ENCODE peak calls at places on chromosomes 11 and 22, in eight cellular contexts. One of them, this sample, is unnamed.
A peak's percentile ranks its signal among the peaks of the same experiment; 100 is the strongest.

GRCh38 chr11:113435190-113435968 is 39.8 kb downstream of the DRD2 start:
- DNase-seq in breast epithelium: peak; percentile 71
- DNase-seq in CD8-positive, alpha-beta T cell: no peak
- DNase-seq in H9: no peak
- DNase-seq in CD14-positive monocyte: no peak
- DNase-seq in tibial nerve: no peak
- DNase-seq in ovary: no peak
- DNase-seq in IMR-90: no peak
- DNase-seq in this sample: no peak

GRCh38 chr22:25069758-25070461 is 117.4 kb downstream of the KIAA1671 start:
- DNase-seq in breast epithelium: no peak
- DNase-seq in CD8-positive, alpha-beta T cell: peak; percentile 66
- DNase-seq in H9: no peak
- DNase-seq in CD14-positive monocyte: no peak
- DNase-seq in tibial nerve: no peak
- DNase-seq in ovary: peak; percentile 69
- DNase-seq in IMR-90: no peak
- DNase-seq in this sample: peak; percentile 55

GRCh38 chr11:43580735-43581369 is 99.7 kb upstream of the HSD17B12 start:
- DNase-seq in breast epithelium: no peak
- DNase-seq in CD8-positive, alpha-beta T cell: no peak
- DNase-seq in H9: no peak
- DNase-seq in CD14-positive monocyte: no peak
- DNase-seq in tibial nerve: no peak
- DNase-seq in ovary: no peak
- DNase-seq in IMR-90: peak; percentile 24
- DNase-seq in this sample: no peak

GRCh38 chr11:128180446-128181089 is 406.8 kb downstream of the ETS1 start:
- DNase-seq in breast epithelium: no peak
- DNase-seq in CD8-positive, alpha-beta T cell: no peak
- DNase-seq in H9: no peak
- DNase-seq in CD14-positive monocyte: no peak
- DNase-seq in tibial nerve: no peak
- DNase-seq in ovary: no peak
- DNase-seq in IMR-90: peak; percentile 92
- DNase-seq in this sample: no peak

GRCh38 chr11:29318134-29318845 is 698.5 kb downstream of the KCNA4 start:
- DNase-seq in breast epithelium: no peak
- DNase-seq in CD8-positive, alpha-beta T cell: no peak
- DNase-seq in H9: no peak
- DNase-seq in CD14-positive monocyte: no peak
- DNase-seq in tibial nerve: no peak
- DNase-seq in ovary: no peak
- DNase-seq in IMR-90: peak; percentile 85
- DNase-seq in this sample: no peak

GRCh38 chr22:35961480-35961902 is 67.1 kb downstream of the RBFOX2 start:
- DNase-seq in breast epithelium: no peak
- DNase-seq in CD8-positive, alpha-beta T cell: no peak
- DNase-seq in H9: peak; percentile 80
- DNase-seq in CD14-positive monocyte: no peak
- DNase-seq in tibial nerve: no peak
- DNase-seq in ovary: peak; percentile 43
- DNase-seq in IMR-90: peak; percentile 90
- DNase-seq in this sample: no peak

GRCh38 chr11:69425895-69426544 is 55.4 kb upstream of the LINC01488 start:
- DNase-seq in breast epithelium: no peak
- DNase-seq in CD8-positive, alpha-beta T cell: no peak
- DNase-seq in H9: no peak
- DNase-seq in CD14-positive monocyte: no peak
- DNase-seq in tibial nerve: no peak
- DNase-seq in ovary: no peak
- DNase-seq in IMR-90: no peak
- DNase-seq in this sample: no peak

GRCh38 chr11:69487849-69488542 is 6.5 kb downstream of the LINC01488 start:
- DNase-seq in breast epithelium: no peak
- DNase-seq in CD8-positive, alpha-beta T cell: no peak
- DNase-seq in H9: no peak
- DNase-seq in CD14-positive monocyte: no peak
- DNase-seq in tibial nerve: no peak
- DNase-seq in ovary: no peak
- DNase-seq in IMR-90: no peak
- DNase-seq in this sample: no peak

GRCh38 chr11:132050577-132051180 is 680.3 kb downstream of the NTM start:
- DNase-seq in breast epithelium: no peak
- DNase-seq in CD8-positive, alpha-beta T cell: no peak
- DNase-seq in H9: no peak
- DNase-seq in CD14-positive monocyte: no peak
- DNase-seq in tibial nerve: no peak
- DNase-seq in ovary: no peak
- DNase-seq in IMR-90: peak; percentile 49
- DNase-seq in this sample: no peak

GRCh38 chr11:101049123-101049522 is 80.5 kb downstream of the PGR start:
- DNase-seq in breast epithelium: no peak
- DNase-seq in CD8-positive, alpha-beta T cell: no peak
- DNase-seq in H9: no peak
- DNase-seq in CD14-positive monocyte: no peak
- DNase-seq in tibial nerve: no peak
- DNase-seq in ovary: no peak
- DNase-seq in IMR-90: no peak
- DNase-seq in this sample: no peak

GRCh38 chr11:7353100-7353499 is 101.4 kb downstream of the SYT9 start:
- DNase-seq in breast epithelium: no peak
- DNase-seq in CD8-positive, alpha-beta T cell: no peak
- DNase-seq in H9: peak; percentile 64
- DNase-seq in CD14-positive monocyte: no peak
- DNase-seq in tibial nerve: peak; percentile 11
- DNase-seq in ovary: no peak
- DNase-seq in IMR-90: no peak
- DNase-seq in this sample: no peak
- TF ChIP-seq CTCF in breast epithelium: no peak
- TF ChIP-seq CTCF in CD8-positive, alpha-beta T cell: no peak
- TF ChIP-seq CTCF in H9: peak; percentile 78
- TF ChIP-seq CTCF in CD14-positive monocyte: peak; percentile 49
- TF ChIP-seq CTCF in tibial nerve: peak; percentile 15
- TF ChIP-seq CTCF in ovary: no peak
- TF ChIP-seq CTCF in IMR-90: peak; percentile 23
- TF ChIP-seq CTCF in this sample: no peak

DNA sequence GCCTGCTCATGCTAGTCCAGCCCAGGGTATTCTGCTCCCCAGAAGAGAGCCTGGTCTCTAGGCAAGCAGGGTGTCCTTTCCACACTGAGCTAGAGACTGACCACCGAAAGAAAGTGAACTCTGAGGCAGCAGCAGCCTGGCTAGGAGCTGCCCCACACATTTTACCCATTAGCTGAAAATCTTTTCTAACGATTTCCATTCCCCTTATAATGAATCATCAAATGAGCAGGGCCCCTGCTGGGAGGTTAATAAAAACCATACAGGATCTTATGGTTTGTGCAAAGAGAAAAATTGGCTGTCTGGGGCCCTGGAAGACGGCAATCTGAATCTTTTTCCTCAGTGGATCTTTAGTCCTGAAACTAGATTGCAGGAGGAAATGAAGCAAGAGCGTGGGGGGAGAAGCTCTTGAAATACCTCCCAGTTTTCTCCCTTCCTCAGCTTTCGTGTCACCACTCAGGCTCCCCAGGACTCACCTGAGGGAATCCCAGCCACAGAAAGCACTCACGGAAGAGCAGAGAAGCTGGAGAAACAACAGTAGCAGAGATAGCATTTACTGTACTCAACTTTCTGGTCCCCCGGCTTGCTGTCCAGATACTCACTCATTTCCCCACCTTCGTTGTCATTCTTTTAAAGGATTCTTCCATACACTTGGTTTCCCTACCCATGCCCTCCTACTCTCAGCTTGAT is 74.7 kb upstream of the CD44 start:
- DNase-seq in breast epithelium: no peak
- DNase-seq in CD8-positive, alpha-beta T cell: no peak
- DNase-seq in H9: no peak
- DNase-seq in CD14-positive monocyte: no peak
- DNase-seq in tibial nerve: no peak
- DNase-seq in ovary: no peak
- DNase-seq in IMR-90: peak; percentile 59
- DNase-seq in this sample: no peak
- TF ChIP-seq CTCF in breast epithelium: no peak
- TF ChIP-seq CTCF in CD8-positive, alpha-beta T cell: no peak
- TF ChIP-seq CTCF in H9: no peak
- TF ChIP-seq CTCF in CD14-positive monocyte: no peak
- TF ChIP-seq CTCF in tibial nerve: no peak
- TF ChIP-seq CTCF in ovary: no peak
- TF ChIP-seq CTCF in IMR-90: no peak
- TF ChIP-seq CTCF in this sample: no peak

GRCh38 chr11:1783725-1784529 is 20.2 kb upstream of the CTSD start:
- DNase-seq in breast epithelium: no peak
- DNase-seq in CD8-positive, alpha-beta T cell: no peak
- DNase-seq in H9: peak; percentile 21
- DNase-seq in CD14-positive monocyte: no peak
- DNase-seq in tibial nerve: no peak
- DNase-seq in ovary: no peak
- DNase-seq in IMR-90: no peak
- DNase-seq in this sample: no peak

GRCh38 chr11:1782831-1783724 is 19.4 kb upstream of the CTSD start:
- DNase-seq in breast epithelium: no peak
- DNase-seq in CD8-positive, alpha-beta T cell: no peak
- DNase-seq in H9: no peak
- DNase-seq in CD14-positive monocyte: peak; percentile 93
- DNase-seq in tibial nerve: no peak
- DNase-seq in ovary: no peak
- DNase-seq in IMR-90: peak; percentile 52
- DNase-seq in this sample: no peak

GRCh38 chr11:1786466-1786865 is 22.7 kb upstream of the CTSD start:
- DNase-seq in breast epithelium: no peak
- DNase-seq in CD8-positive, alpha-beta T cell: no peak
- DNase-seq in H9: no peak
- DNase-seq in CD14-positive monocyte: no peak
- DNase-seq in tibial nerve: no peak
- DNase-seq in ovary: no peak
- DNase-seq in IMR-90: no peak
- DNase-seq in this sample: no peak

GRCh38 chr11:1784761-1785650 is 21.3 kb upstream of the CTSD start:
- DNase-seq in breast epithelium: no peak
- DNase-seq in CD8-positive, alpha-beta T cell: no peak
- DNase-seq in H9: no peak
- DNase-seq in CD14-positive monocyte: no peak
- DNase-seq in tibial nerve: no peak
- DNase-seq in ovary: no peak
- DNase-seq in IMR-90: no peak
- DNase-seq in this sample: no peak

GRCh38 chr11:1785749-1786261 is 22.1 kb upstream of the CTSD start:
- DNase-seq in breast epithelium: no peak
- DNase-seq in CD8-positive, alpha-beta T cell: no peak
- DNase-seq in H9: no peak
- DNase-seq in CD14-positive monocyte: peak; percentile 84
- DNase-seq in tibial nerve: no peak
- DNase-seq in ovary: no peak
- DNase-seq in IMR-90: no peak
- DNase-seq in this sample: no peak
- TF ChIP-seq CTCF in breast epithelium: no peak
- TF ChIP-seq CTCF in CD8-positive, alpha-beta T cell: no peak
- TF ChIP-seq CTCF in H9: peak; percentile 29
- TF ChIP-seq CTCF in CD14-positive monocyte: no peak
- TF ChIP-seq CTCF in tibial nerve: no peak
- TF ChIP-seq CTCF in ovary: no peak
- TF ChIP-seq CTCF in IMR-90: no peak
- TF ChIP-seq CTCF in this sample: no peak

GRCh38 chr11:89498845-89499448 is 7.8 kb upstream of the NOX4 start:
- DNase-seq in breast epithelium: no peak
- DNase-seq in CD8-positive, alpha-beta T cell: no peak
- DNase-seq in H9: peak; percentile 27
- DNase-seq in CD14-positive monocyte: no peak
- DNase-seq in tibial nerve: no peak
- DNase-seq in ovary: no peak
- DNase-seq in IMR-90: no peak
- DNase-seq in this sample: no peak
- TF ChIP-seq CTCF in breast epithelium: no peak
- TF ChIP-seq CTCF in CD8-positive, alpha-beta T cell: no peak
- TF ChIP-seq CTCF in H9: peak; percentile 73
- TF ChIP-seq CTCF in CD14-positive monocyte: no peak
- TF ChIP-seq CTCF in tibial nerve: no peak
- TF ChIP-seq CTCF in ovary: no peak
- TF ChIP-seq CTCF in IMR-90: no peak
- TF ChIP-seq CTCF in this sample: no peak

DNA sequence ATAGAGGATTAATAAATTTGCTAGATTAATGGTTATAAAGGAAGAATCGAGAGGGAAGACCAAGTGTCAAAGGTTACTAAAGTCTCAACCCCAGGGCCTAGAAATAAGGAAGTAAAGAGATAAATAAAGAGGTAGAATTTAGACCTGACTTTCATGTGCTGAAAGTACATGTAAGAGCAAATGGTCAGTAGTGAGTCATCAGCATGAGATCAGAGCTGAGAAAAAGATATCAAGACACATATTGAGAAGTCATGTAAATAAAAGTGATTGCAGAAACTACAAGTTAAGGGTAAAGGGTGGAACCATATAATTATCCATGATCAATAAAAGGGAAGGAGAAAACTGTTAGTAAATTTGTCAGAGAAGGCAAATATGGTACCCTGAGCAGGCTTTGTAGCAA is 1.4 kb upstream of the OR8B8 start:
- DNase-seq in breast epithelium: no peak
- DNase-seq in CD8-positive, alpha-beta T cell: no peak
- DNase-seq in H9: no peak
- DNase-seq in CD14-positive monocyte: no peak
- DNase-seq in tibial nerve: no peak
- DNase-seq in ovary: no peak
- DNase-seq in IMR-90: peak; percentile 15
- DNase-seq in this sample: no peak
- TF ChIP-seq CTCF in breast epithelium: no peak
- TF ChIP-seq CTCF in CD8-positive, alpha-beta T cell: no peak
- TF ChIP-seq CTCF in H9: no peak
- TF ChIP-seq CTCF in CD14-positive monocyte: no peak
- TF ChIP-seq CTCF in tibial nerve: no peak
- TF ChIP-seq CTCF in ovary: no peak
- TF ChIP-seq CTCF in IMR-90: no peak
- TF ChIP-seq CTCF in this sample: no peak

GRCh38 chr22:17891427-17892167 is 117.3 kb upstream of the BID start:
- DNase-seq in breast epithelium: no peak
- DNase-seq in CD8-positive, alpha-beta T cell: no peak
- DNase-seq in H9: peak; percentile 55
- DNase-seq in CD14-positive monocyte: no peak
- DNase-seq in tibial nerve: no peak
- DNase-seq in ovary: no peak
- DNase-seq in IMR-90: no peak
- DNase-seq in this sample: peak; percentile 70
- TF ChIP-seq CTCF in breast epithelium: peak; percentile 33
- TF ChIP-seq CTCF in CD8-positive, alpha-beta T cell: no peak
- TF ChIP-seq CTCF in H9: peak; percentile 59
- TF ChIP-seq CTCF in CD14-positive monocyte: no peak
- TF ChIP-seq CTCF in tibial nerve: peak; percentile 46
- TF ChIP-seq CTCF in ovary: no peak
- TF ChIP-seq CTCF in IMR-90: peak; percentile 1
- TF ChIP-seq CTCF in this sample: peak; percentile 48